ENCODE peak calls at places on chromosomes 1 and 21, in ten cellular contexts. One of them, this sample, is unnamed.

GRCh38 chr1:171983584-171983983 is 142.3 kb downstream of the DNM3 start:
- DNase-seq in ELR: peak
- DNase-seq in astrocyte: no peak
- DNase-seq in stimulated activated CD4-positive, alpha-beta T cell treated with anti-CD3 and anti-CD28 coated beads, Interleukin-4, amount 100 ng/mL, for 4 hours: no peak
- DNase-seq in activated CD8-positive, alpha-beta memory T cell treated with anti-CD3 and anti-CD28 coated beads for 1 hour: no peak
- DNase-seq in anterior cingulate cortex: no peak
- DNase-seq in NCI-H1694: peak
- DNase-seq in NCI-H1092 treated with DMSO at 0.1 percent for 48 hours: no peak
- DNase-seq in HCT116: peak
- DNase-seq in ureter: no peak
- DNase-seq in this sample: peak

GRCh38 chr21:14942801-14943490 is 121.9 kb downstream of the NRIP1 start:
- DNase-seq in stimulated activated CD4-positive, alpha-beta T cell treated with anti-CD3 and anti-CD28 coated beads, Interleukin-4, amount 100 ng/mL, for 4 hours: no peak
- DNase-seq in NCI-H1694: no peak
- DNase-seq in ureter: no peak
- DNase-seq in HCT116: no peak
- DNase-seq in ELR: no peak
- DNase-seq in astrocyte: peak
- DNase-seq in anterior cingulate cortex: no peak
- DNase-seq in activated CD8-positive, alpha-beta memory T cell treated with anti-CD3 and anti-CD28 coated beads for 1 hour: no peak
- DNase-seq in NCI-H1092 treated with DMSO at 0.1 percent for 48 hours: peak
- DNase-seq in this sample: no peak

GRCh38 chr1:4375812-4376211 is 278.6 kb upstream of the AJAP1 start:
- DNase-seq in ELR: peak
- DNase-seq in ureter: no peak
- DNase-seq in NCI-H1694: no peak
- DNase-seq in NCI-H1092 treated with DMSO at 0.1 percent for 48 hours: no peak
- DNase-seq in anterior cingulate cortex: no peak
- DNase-seq in astrocyte: peak
- DNase-seq in HCT116: no peak
- DNase-seq in stimulated activated CD4-positive, alpha-beta T cell treated with anti-CD3 and anti-CD28 coated beads, Interleukin-4, amount 100 ng/mL, for 4 hours: no peak
- DNase-seq in activated CD8-positive, alpha-beta memory T cell treated with anti-CD3 and anti-CD28 coated beads for 1 hour: no peak
- DNase-seq in this sample: peak

GRCh38 chr1:119477710-119478109 is 29.3 kb upstream of the HSD3B1 start:
- DNase-seq in ELR: no peak
- DNase-seq in NCI-H1092 treated with DMSO at 0.1 percent for 48 hours: no peak
- DNase-seq in NCI-H1694: no peak
- DNase-seq in HCT116: no peak
- DNase-seq in astrocyte: no peak
- DNase-seq in anterior cingulate cortex: no peak
- DNase-seq in ureter: no peak
- DNase-seq in activated CD8-positive, alpha-beta memory T cell treated with anti-CD3 and anti-CD28 coated beads for 1 hour: no peak
- DNase-seq in stimulated activated CD4-positive, alpha-beta T cell treated with anti-CD3 and anti-CD28 coated beads, Interleukin-4, amount 100 ng/mL, for 4 hours: no peak
- DNase-seq in this sample: no peak

GRCh38 chr1:205693421-205693991 is 13.2 kb upstream of the SLC45A3 start:
- DNase-seq in NCI-H1092 treated with DMSO at 0.1 percent for 48 hours: no peak
- DNase-seq in ELR: no peak
- DNase-seq in activated CD8-positive, alpha-beta memory T cell treated with anti-CD3 and anti-CD28 coated beads for 1 hour: no peak
- DNase-seq in ureter: no peak
- DNase-seq in NCI-H1694: no peak
- DNase-seq in stimulated activated CD4-positive, alpha-beta T cell treated with anti-CD3 and anti-CD28 coated beads, Interleukin-4, amount 100 ng/mL, for 4 hours: no peak
- DNase-seq in HCT116: no peak
- DNase-seq in anterior cingulate cortex: no peak
- DNase-seq in astrocyte: no peak
- DNase-seq in this sample: no peak

GRCh38 chr1:170196490-170196889 is 50.7 kb downstream of the NTMT2 start:
- DNase-seq in anterior cingulate cortex: no peak
- DNase-seq in astrocyte: no peak
- DNase-seq in HCT116: no peak
- DNase-seq in NCI-H1694: no peak
- DNase-seq in ureter: no peak
- DNase-seq in stimulated activated CD4-positive, alpha-beta T cell treated with anti-CD3 and anti-CD28 coated beads, Interleukin-4, amount 100 ng/mL, for 4 hours: no peak
- DNase-seq in activated CD8-positive, alpha-beta memory T cell treated with anti-CD3 and anti-CD28 coated beads for 1 hour: no peak
- DNase-seq in NCI-H1092 treated with DMSO at 0.1 percent for 48 hours: no peak
- DNase-seq in ELR: no peak
- DNase-seq in this sample: no peak

GRCh38 chr1:70727891-70728443 is 316.9 kb downstream of the CTH start:
- DNase-seq in ureter: no peak
- DNase-seq in HCT116: no peak
- DNase-seq in stimulated activated CD4-positive, alpha-beta T cell treated with anti-CD3 and anti-CD28 coated beads, Interleukin-4, amount 100 ng/mL, for 4 hours: no peak
- DNase-seq in ELR: no peak
- DNase-seq in anterior cingulate cortex: no peak
- DNase-seq in NCI-H1694: no peak
- DNase-seq in activated CD8-positive, alpha-beta memory T cell treated with anti-CD3 and anti-CD28 coated beads for 1 hour: no peak
- DNase-seq in NCI-H1092 treated with DMSO at 0.1 percent for 48 hours: no peak
- DNase-seq in astrocyte: no peak
- DNase-seq in this sample: no peak

GRCh38 chr1:109821831-109822745 is 58.4 kb upstream of the EPS8L3 start:
- DNase-seq in astrocyte: peak
- DNase-seq in NCI-H1694: no peak
- DNase-seq in anterior cingulate cortex: no peak
- DNase-seq in ureter: peak
- DNase-seq in HCT116: no peak
- DNase-seq in NCI-H1092 treated with DMSO at 0.1 percent for 48 hours: no peak
- DNase-seq in activated CD8-positive, alpha-beta memory T cell treated with anti-CD3 and anti-CD28 coated beads for 1 hour: no peak
- DNase-seq in stimulated activated CD4-positive, alpha-beta T cell treated with anti-CD3 and anti-CD28 coated beads, Interleukin-4, amount 100 ng/mL, for 4 hours: no peak
- DNase-seq in ELR: peak
- DNase-seq in this sample: peak

GRCh38 chr1:16445052-16445451 is 4.5 kb downstream of the NECAP2 start:
- DNase-seq in NCI-H1092 treated with DMSO at 0.1 percent for 48 hours: no peak
- DNase-seq in ureter: no peak
- DNase-seq in activated CD8-positive, alpha-beta memory T cell treated with anti-CD3 and anti-CD28 coated beads for 1 hour: no peak
- DNase-seq in stimulated activated CD4-positive, alpha-beta T cell treated with anti-CD3 and anti-CD28 coated beads, Interleukin-4, amount 100 ng/mL, for 4 hours: no peak
- DNase-seq in NCI-H1694: no peak
- DNase-seq in ELR: no peak
- DNase-seq in astrocyte: no peak
- DNase-seq in HCT116: no peak
- DNase-seq in anterior cingulate cortex: no peak
- DNase-seq in this sample: no peak

GRCh38 chr1:192067360-192067759 is 90.9 kb upstream of the RGS18 start:
- DNase-seq in stimulated activated CD4-positive, alpha-beta T cell treated with anti-CD3 and anti-CD28 coated beads, Interleukin-4, amount 100 ng/mL, for 4 hours: no peak
- DNase-seq in ureter: no peak
- DNase-seq in NCI-H1694: no peak
- DNase-seq in HCT116: no peak
- DNase-seq in activated CD8-positive, alpha-beta memory T cell treated with anti-CD3 and anti-CD28 coated beads for 1 hour: no peak
- DNase-seq in ELR: no peak
- DNase-seq in NCI-H1092 treated with DMSO at 0.1 percent for 48 hours: no peak
- DNase-seq in anterior cingulate cortex: no peak
- DNase-seq in astrocyte: no peak
- DNase-seq in this sample: no peak

GRCh38 chr1:204453141-204453772 is 41.3 kb downstream of the PIK3C2B start:
- DNase-seq in stimulated activated CD4-positive, alpha-beta T cell treated with anti-CD3 and anti-CD28 coated beads, Interleukin-4, amount 100 ng/mL, for 4 hours: peak
- DNase-seq in NCI-H1694: no peak
- DNase-seq in HCT116: no peak
- DNase-seq in NCI-H1092 treated with DMSO at 0.1 percent for 48 hours: no peak
- DNase-seq in activated CD8-positive, alpha-beta memory T cell treated with anti-CD3 and anti-CD28 coated beads for 1 hour: peak
- DNase-seq in ureter: no peak
- DNase-seq in ELR: no peak
- DNase-seq in astrocyte: no peak
- DNase-seq in anterior cingulate cortex: no peak
- DNase-seq in this sample: no peak

GRCh38 chr1:112508242-112509004 is at the start of gene WNT2B:
- DNase-seq in stimulated activated CD4-positive, alpha-beta T cell treated with anti-CD3 and anti-CD28 coated beads, Interleukin-4, amount 100 ng/mL, for 4 hours: peak
- DNase-seq in HCT116: no peak
- DNase-seq in anterior cingulate cortex: no peak
- DNase-seq in NCI-H1092 treated with DMSO at 0.1 percent for 48 hours: no peak
- DNase-seq in ELR: peak
- DNase-seq in NCI-H1694: no peak
- DNase-seq in ureter: peak
- DNase-seq in astrocyte: no peak
- DNase-seq in activated CD8-positive, alpha-beta memory T cell treated with anti-CD3 and anti-CD28 coated beads for 1 hour: peak
- DNase-seq in this sample: peak

GRCh38 chr1:206102292-206102936 is 14.8 kb downstream of the AVPR1B start:
- DNase-seq in stimulated activated CD4-positive, alpha-beta T cell treated with anti-CD3 and anti-CD28 coated beads, Interleukin-4, amount 100 ng/mL, for 4 hours: no peak
- DNase-seq in HCT116: no peak
- DNase-seq in anterior cingulate cortex: no peak
- DNase-seq in activated CD8-positive, alpha-beta memory T cell treated with anti-CD3 and anti-CD28 coated beads for 1 hour: no peak
- DNase-seq in NCI-H1694: no peak
- DNase-seq in NCI-H1092 treated with DMSO at 0.1 percent for 48 hours: no peak
- DNase-seq in ureter: no peak
- DNase-seq in astrocyte: no peak
- DNase-seq in ELR: no peak
- DNase-seq in this sample: no peak

GRCh38 chr1:201553496-201554166 is 14.7 kb downstream of the NAV1 start:
- DNase-seq in HCT116: no peak
- DNase-seq in anterior cingulate cortex: no peak
- DNase-seq in ELR: no peak
- DNase-seq in stimulated activated CD4-positive, alpha-beta T cell treated with anti-CD3 and anti-CD28 coated beads, Interleukin-4, amount 100 ng/mL, for 4 hours: no peak
- DNase-seq in activated CD8-positive, alpha-beta memory T cell treated with anti-CD3 and anti-CD28 coated beads for 1 hour: no peak
- DNase-seq in NCI-H1694: no peak
- DNase-seq in ureter: no peak
- DNase-seq in astrocyte: peak
- DNase-seq in NCI-H1092 treated with DMSO at 0.1 percent for 48 hours: no peak
- DNase-seq in this sample: no peak

GRCh38 chr1:85495556-85495955 is 30.6 kb upstream of the DDAH1 start:
- DNase-seq in activated CD8-positive, alpha-beta memory T cell treated with anti-CD3 and anti-CD28 coated beads for 1 hour: no peak
- DNase-seq in NCI-H1092 treated with DMSO at 0.1 percent for 48 hours: peak
- DNase-seq in anterior cingulate cortex: peak
- DNase-seq in stimulated activated CD4-positive, alpha-beta T cell treated with anti-CD3 and anti-CD28 coated beads, Interleukin-4, amount 100 ng/mL, for 4 hours: no peak
- DNase-seq in astrocyte: peak
- DNase-seq in NCI-H1694: no peak
- DNase-seq in ureter: peak
- DNase-seq in ELR: peak
- DNase-seq in HCT116: peak
- DNase-seq in this sample: peak

GRCh38 chr1:61589382-61589765 is 135.6 kb downstream of the TM2D1 start:
- DNase-seq in astrocyte: no peak
- DNase-seq in anterior cingulate cortex: no peak
- DNase-seq in NCI-H1092 treated with DMSO at 0.1 percent for 48 hours: no peak
- DNase-seq in HCT116: no peak
- DNase-seq in NCI-H1694: no peak
- DNase-seq in activated CD8-positive, alpha-beta memory T cell treated with anti-CD3 and anti-CD28 coated beads for 1 hour: no peak
- DNase-seq in ureter: no peak
- DNase-seq in stimulated activated CD4-positive, alpha-beta T cell treated with anti-CD3 and anti-CD28 coated beads, Interleukin-4, amount 100 ng/mL, for 4 hours: no peak
- DNase-seq in ELR: no peak
- DNase-seq in this sample: no peak

GRCh38 chr1:97392701-97393100 is 528.1 kb downstream of the DPYD start:
- DNase-seq in anterior cingulate cortex: no peak
- DNase-seq in ureter: no peak
- DNase-seq in NCI-H1092 treated with DMSO at 0.1 percent for 48 hours: no peak
- DNase-seq in stimulated activated CD4-positive, alpha-beta T cell treated with anti-CD3 and anti-CD28 coated beads, Interleukin-4, amount 100 ng/mL, for 4 hours: no peak
- DNase-seq in HCT116: no peak
- DNase-seq in astrocyte: peak
- DNase-seq in NCI-H1694: no peak
- DNase-seq in ELR: no peak
- DNase-seq in activated CD8-positive, alpha-beta memory T cell treated with anti-CD3 and anti-CD28 coated beads for 1 hour: no peak
- DNase-seq in this sample: no peak

GRCh38 chr1:170095976-170096725 is 21.7 kb upstream of the KIFAP3 start:
- DNase-seq in anterior cingulate cortex: no peak
- DNase-seq in stimulated activated CD4-positive, alpha-beta T cell treated with anti-CD3 and anti-CD28 coated beads, Interleukin-4, amount 100 ng/mL, for 4 hours: no peak
- DNase-seq in NCI-H1092 treated with DMSO at 0.1 percent for 48 hours: no peak
- DNase-seq in ureter: no peak
- DNase-seq in HCT116: no peak
- DNase-seq in NCI-H1694: no peak
- DNase-seq in ELR: no peak
- DNase-seq in activated CD8-positive, alpha-beta memory T cell treated with anti-CD3 and anti-CD28 coated beads for 1 hour: no peak
- DNase-seq in astrocyte: no peak
- DNase-seq in this sample: no peak

This sample was measured in A549.